ENCODE peak calls at places on chromosomes 16 and 17, in ten cellular contexts. C is activated B cell treated with CpG ODN at 0.5 μM for 24 hours; I is pancreas; H is CD8-positive, alpha-beta T cell; K is left lung; W is Right ventricle myocardium superior; Q is Right ventricle myocardium inferior; G is A549; V is right cardiac atrium; A is naive B cell. M is an unnamed sample.

GRCh38 chr17:3985800-3986199 is 21.6 kb upstream of the ATP2A3 start:
- ATAC-seq in C (no peak), I (no peak), H (no peak), K (peak; percentile 20), W (no peak), Q (no peak), G (no peak), V (peak; percentile 38), A (no peak), M (peak; percentile 4)

GRCh38 chr17:63474174-63474913 is 2.5 kb upstream of the ACE start:
- ATAC-seq in C (no peak), I (peak; percentile 78), H (no peak), K (no peak), W (peak; percentile 51), Q (peak; percentile 32), G (no peak), V (peak; percentile 37), A (no peak), M (no peak)

GRCh38 chr16:50627419-50627818 is 53.7 kb downstream of the SNX20 start:
- ATAC-seq in C (peak; percentile 62), I (peak; percentile 43), H (peak; percentile 85), K (peak; percentile 59), W (peak; percentile 93), Q (peak; percentile 83), G (peak; percentile 63), V (peak; percentile 72), A (peak; percentile 85), M (no peak)

GRCh38 chr17:44928950-44929720 is 13.8 kb upstream of the GFAP start:
- ATAC-seq in C (no peak), I (no peak), H (no peak), K (no peak), W (no peak), Q (no peak), G (no peak), V (no peak), A (no peak), M (no peak)

GRCh38 chr16:11484691-11485258 is 101.9 kb downstream of the LITAF start:
- ATAC-seq in C (no peak), I (no peak), H (no peak), K (no peak), W (no peak), Q (no peak), G (no peak), V (no peak), A (no peak), M (peak; percentile 16)

GRCh38 chr17:61450641-61451537 is 1.3 kb upstream of the TBX4 start:
- ATAC-seq in C (no peak), I (no peak), H (no peak), K (no peak), W (no peak), Q (no peak), G (peak; percentile 70), V (no peak), A (no peak), M (no peak)

GRCh38 chr16:88699180-88699579 is 7.0 kb downstream of the RNF166 start:
- ATAC-seq in C (no peak), I (no peak), H (no peak), K (no peak), W (no peak), Q (no peak), G (no peak), V (no peak), A (no peak), M (no peak)

GRCh38 chr17:67218385-67218950 is 26.5 kb downstream of the HELZ start:
- ATAC-seq in C (no peak), I (no peak), H (no peak), K (peak; percentile 66), W (no peak), Q (no peak), G (no peak), V (no peak), A (no peak), M (no peak)

GRCh38 chr17:44251062-44251461 is 16.9 kb downstream of the SLC4A1 start:
- ATAC-seq in C (no peak), I (no peak), H (no peak), K (no peak), W (no peak), Q (no peak), G (peak; percentile 5), V (no peak), A (no peak), M (no peak)

GRCh38 chr16:57938936-57939871 is 31.7 kb downstream of the CNGB1 start:
- ATAC-seq in C (no peak), I (peak; percentile 57), H (no peak), K (peak; percentile 95), W (peak; percentile 92), Q (peak; percentile 88), G (peak; percentile 82), V (peak; percentile 94), A (no peak), M (peak; percentile 93)

GRCh38 chr17:12955521-12955920 is 62.3 kb downstream of the ELAC2 start:
- ATAC-seq in C (no peak), I (no peak), H (no peak), K (no peak), W (no peak), Q (no peak), G (no peak), V (no peak), A (no peak), M (no peak)

GRCh38 chr17:64580384-64581307 is 73.9 kb downstream of the CEP95 start:
- ATAC-seq in C (no peak), I (no peak), H (no peak), K (peak; percentile 47), W (no peak), Q (no peak), G (peak; percentile 27), V (no peak), A (no peak), M (no peak)

GRCh38 chr16:4404247-4404966 is 12.0 kb downstream of the CORO7 start:
- ATAC-seq in C (peak; percentile 41), I (peak; percentile 14), H (peak; percentile 40), K (no peak), W (no peak), Q (no peak), G (peak; percentile 84), V (no peak), A (peak; percentile 37), M (no peak)

GRCh38 chr17:4959261-4959965 is 8.2 kb downstream of the SPAG7 start:
- ATAC-seq in C (no peak), I (no peak), H (no peak), K (no peak), W (no peak), Q (no peak), G (peak; percentile 19), V (peak; percentile 7), A (no peak), M (peak; percentile 2)